ENCODE peak calls at places on chromosome 6, in ten cellular contexts. A, I, Y, G, L, R, O, F, B and N are unnamed samples.

GRCh38 chr6:89509719-89510339 is 76.9 kb downstream of the ANKRD6 start:
- DNase-seq in O (no peak), F (no peak), R (no peak), B (no peak), A (no peak), Y (no peak), I (no peak), G (no peak), L (no peak), N (no peak)

GRCh38 chr6:133608620-133609019 is 280.3 kb upstream of the TCF21 start:
- DNase-seq in I (no peak), Y (no peak), F (no peak), G (no peak), R (no peak), B (no peak), L (no peak), A (no peak), O (no peak), N (no peak)

GRCh38 chr6:44381739-44382138 is 5.8 kb upstream of the CDC5L start:
- DNase-seq in L (no peak), Y (no peak), B (no peak), G (no peak), R (peak), A (no peak), I (no peak), F (no peak), O (no peak), N (peak)

GRCh38 chr6:129475477-129476247 is 234.3 kb downstream of the ARHGAP18 start:
- DNase-seq in R (no peak), O (no peak), Y (no peak), A (no peak), L (no peak), I (no peak), B (no peak), F (no peak), G (no peak), N (peak)

GRCh38 chr6:152846825-152847224 is 96.2 kb downstream of the VIP start:
- DNase-seq in G (no peak), Y (no peak), F (no peak), I (no peak), R (no peak), O (no peak), L (no peak), A (no peak), B (no peak), N (no peak)

GRCh38 chr6:43436577-43437282 is 9.4 kb downstream of the ABCC10 start:
- DNase-seq in R (no peak), B (peak), Y (no peak), I (no peak), A (no peak), O (no peak), F (no peak), G (no peak), L (no peak), N (no peak)

GRCh38 chr6:3517350-3517749 is 60.5 kb upstream of the SLC22A23 start:
- DNase-seq in I (no peak), R (no peak), G (no peak), Y (no peak), F (no peak), B (no peak), O (no peak), L (no peak), A (no peak), N (no peak)

GRCh38 chr6:7241709-7242645 is 71.0 kb downstream of the SSR1 start:
- DNase-seq in Y (no peak), G (no peak), R (no peak), L (peak), F (no peak), I (no peak), B (no peak), A (no peak), O (no peak), N (no peak)

GRCh38 chr6:113630738-113631535 is 226.2 kb upstream of the MARCKS start:
- DNase-seq in A (no peak), L (no peak), F (no peak), R (peak), B (no peak), O (no peak), G (no peak), Y (no peak), I (no peak), N (peak)

GRCh38 chr6:43886067-43886461 is 116.1 kb downstream of the VEGFA start:
- DNase-seq in R (no peak), I (no peak), O (no peak), L (no peak), G (no peak), B (no peak), F (no peak), Y (peak), A (no peak), N (no peak)

GRCh38 chr6:146944809-146945208 is 259.4 kb upstream of the STXBP5 start:
- DNase-seq in F (no peak), B (no peak), L (no peak), O (no peak), A (no peak), I (no peak), Y (no peak), G (no peak), R (no peak), N (no peak)

GRCh38 chr6:70592391-70593117 is 25.8 kb downstream of the SDHAF4 start:
- DNase-seq in R (no peak), Y (no peak), G (peak), B (no peak), L (no peak), O (no peak), F (no peak), I (no peak), A (no peak), N (no peak)

GRCh38 chr6:156791261-156791850 is 14.2 kb downstream of the ARID1B start:
- DNase-seq in A (no peak), G (peak), B (no peak), F (no peak), O (peak), L (peak), Y (no peak), I (no peak), R (no peak), N (no peak)

GRCh38 chr6:166736606-166737005 is 109.6 kb upstream of the RPS6KA2 start:
- DNase-seq in G (no peak), Y (no peak), O (no peak), L (no peak), A (no peak), F (no peak), I (peak), R (no peak), B (no peak), N (no peak)

GRCh38 chr6:34806738-34807453 is 15.0 kb downstream of the BLTP3A start:
- DNase-seq in L (no peak), I (no peak), O (no peak), A (no peak), G (no peak), B (no peak), Y (no peak), F (no peak), R (no peak), N (no peak)

GRCh38 chr6:160057080-160057479 is 64.5 kb upstream of the SLC22A1 start:
- DNase-seq in I (no peak), O (no peak), B (no peak), R (no peak), Y (no peak), L (no peak), A (no peak), F (no peak), G (no peak), N (no peak)

GRCh38 chr6:11230158-11231107 is 2.0 kb downstream of the NEDD9 start:
- DNase-seq in B (no peak), I (no peak), O (no peak), L (no peak), R (no peak), Y (no peak), A (no peak), G (no peak), F (no peak), N (no peak)

GRCh38 chr6:116572162-116572561 is 858 bp downstream of the RWDD1 start:
- DNase-seq in B (no peak), I (no peak), O (no peak), A (no peak), R (no peak), L (no peak), G (peak), Y (no peak), F (no peak), N (no peak)

GRCh38 chr6:127299522-127300240 is 33.0 kb downstream of the RNF146 start:
- DNase-seq in A (no peak), B (no peak), G (no peak), L (no peak), R (no peak), I (no peak), O (no peak), Y (no peak), F (no peak), N (no peak)

GRCh38 chr6:53913286-53913685 is 118.5 kb downstream of the LRRC1 start:
- DNase-seq in A (no peak), O (no peak), L (no peak), I (no peak), B (no peak), R (no peak), G (no peak), F (no peak), Y (no peak), N (no peak)

GRCh38 chr6:16031278-16031981 is 97.5 kb upstream of the MYLIP start:
- DNase-seq in I (no peak), G (no peak), R (no peak), O (no peak), B (no peak), Y (no peak), A (no peak), L (no peak), F (no peak), N (no peak)

GRCh38 chr6:116949964-116950363 is 72.9 kb downstream of the RFX6 start:
- DNase-seq in A (no peak), B (no peak), O (no peak), R (no peak), I (no peak), F (no peak), Y (no peak), G (no peak), L (no peak), N (no peak)

GRCh38 chr6:26660096-26660425 is 515 bp upstream of the ZNF322 start:
- DNase-seq in F (peak), A (no peak), G (no peak), R (no peak), I (peak), B (no peak), L (no peak), Y (no peak), O (no peak), N (no peak)

GRCh38 chr6:31004285-31004684 is 6.0 kb upstream of the MUC22 start:
- DNase-seq in A (no peak), O (no peak), F (no peak), L (no peak), R (no peak), Y (no peak), I (no peak), G (no peak), B (no peak), N (no peak)

GRCh38 chr6:22470454-22471368 is 98.7 kb upstream of the HDGFL1 start:
- DNase-seq in R (no peak), I (peak), L (no peak), G (peak), O (no peak), B (peak), A (no peak), Y (no peak), F (no peak), N (no peak)

GRCh38 chr6:131917763-131918649 is 33.2 kb downstream of the CCN2 start:
- DNase-seq in A (no peak), O (no peak), L (no peak), R (no peak), Y (peak), F (no peak), G (no peak), B (no peak), I (no peak), N (no peak)

GRCh38 chr6:36786055-36786675 is 53.1 kb downstream of the CPNE5 start:
- DNase-seq in B (no peak), A (no peak), Y (no peak), L (no peak), R (no peak), O (no peak), I (no peak), F (no peak), G (peak), N (no peak)

GRCh38 chr6:17240803-17241500 is 40.2 kb upstream of the RBM24 start:
- DNase-seq in F (no peak), G (no peak), A (no peak), O (no peak), B (no peak), Y (no peak), R (no peak), I (no peak), L (no peak), N (no peak)

GRCh38 chr6:6195080-6195479 is 125.4 kb downstream of the F13A1 start:
- DNase-seq in I (no peak), F (no peak), A (no peak), R (no peak), G (no peak), L (no peak), Y (no peak), B (no peak), O (no peak), N (no peak)

GRCh38 chr6:139448094-139448649 is 73.7 kb upstream of the CITED2 start:
- DNase-seq in L (no peak), F (no peak), O (no peak), R (no peak), Y (no peak), G (no peak), I (no peak), A (no peak), B (no peak), N (no peak)

GRCh38 chr6:18362058-18362561 is 25.0 kb upstream of the RNF144B start:
- DNase-seq in I (no peak), R (peak), A (no peak), G (no peak), Y (no peak), L (no peak), B (no peak), O (no peak), F (no peak), N (no peak)

GRCh38 chr6:136562211-136562610 is 12.0 kb upstream of the MAP7 start:
- DNase-seq in A (no peak), B (no peak), I (no peak), G (no peak), L (no peak), Y (no peak), R (no peak), O (no peak), F (no peak), N (no peak)

GRCh38 chr6:153058291-153058690 is 55.8 kb upstream of the MTRF1L start:
- DNase-seq in R (no peak), I (no peak), O (no peak), B (no peak), G (no peak), F (no peak), Y (no peak), L (no peak), A (no peak), N (no peak)

GRCh38 chr6:133203344-133203697 is 37.8 kb upstream of the EYA4 start:
- DNase-seq in Y (no peak), I (no peak), B (no peak), F (no peak), O (no peak), L (no peak), R (no peak), A (no peak), G (no peak), N (no peak)

GRCh38 chr6:90375681-90376439 is 79.2 kb upstream of the BACH2 start:
- DNase-seq in R (peak), B (no peak), F (no peak), I (no peak), O (no peak), G (no peak), Y (peak), A (no peak), L (no peak), N (peak)

GRCh38 chr6:6741264-6741663 is 152.7 kb downstream of the LY86 start:
- DNase-seq in R (no peak), G (no peak), L (no peak), I (no peak), B (no peak), Y (no peak), F (no peak), O (no peak), A (no peak), N (no peak)

GRCh38 chr6:1589208-1589607 is 20.5 kb upstream of the FOXC1 start:
- DNase-seq in G (no peak), L (no peak), B (no peak), I (no peak), R (no peak), F (no peak), A (no peak), O (no peak), Y (no peak), N (no peak)